ENCODE peak calls at places on chromosomes 4 and X, in nine cellular contexts. X is PC-9; E is tibial nerve; Y is fibroblast of lung; A is suprapubic skin; S is ovary; C is IMR-90; O is SJCRH30; J is CD4-positive, alpha-beta memory T cell. T is an unnamed sample.

GRCh38 chr4:139975830-139976272 is 178.1 kb downstream of the MAML3 start:
- DNase-seq in X (peak; percentile 27), E (peak; percentile 50), Y (peak; percentile 88), A (no peak), S (peak; percentile 30), C (peak; percentile 56), O (no peak), J (no peak), T (no peak)

GRCh38 chr4:160423879-160424451 is 1321.1 kb downstream of the RAPGEF2 start:
- DNase-seq in X (no peak), E (no peak), Y (peak; percentile 1), A (no peak), S (no peak), C (no peak), O (peak; percentile 2), J (no peak), T (no peak)

GRCh38 chr4:174217273-174218126 is 66.0 kb downstream of the FBXO8 start:
- DNase-seq in X (peak; percentile 4), E (no peak), Y (peak; percentile 52), A (no peak), S (peak; percentile 25), C (peak; percentile 37), O (no peak), J (peak; percentile 25), T (no peak)

GRCh38 chr4:186881521-186882220 is 158.0 kb upstream of the FAT1 start:
- DNase-seq in X (no peak), E (no peak), Y (peak; percentile 40), A (no peak), S (no peak), C (peak; percentile 67), O (no peak), J (no peak), T (no peak)

GRCh38 chr4:186726440-186727148 is 2.9 kb upstream of the FAT1 start:
- DNase-seq in X (peak; percentile 80), E (peak; percentile 53), Y (peak; percentile 79), A (no peak), S (peak; percentile 60), C (peak; percentile 80), O (peak; percentile 73), J (no peak), T (no peak)

GRCh38 chr4:182245541-182246245 is 2.5 kb downstream of the TENM3 start:
- DNase-seq in X (no peak), E (no peak), Y (peak; percentile 15), A (no peak), S (no peak), C (no peak), O (no peak), J (no peak), T (no peak)

GRCh38 chr4:147370473-147370872 is 110.4 kb upstream of the EDNRA start:
- DNase-seq in X (no peak), E (no peak), Y (no peak), A (no peak), S (no peak), C (peak; percentile 43), O (no peak), J (no peak), T (no peak)

GRCh38 chr4:61921890-61922289 is 721.8 kb downstream of the ADGRL3 start:
- DNase-seq in X (no peak), E (no peak), Y (no peak), A (no peak), S (no peak), C (no peak), O (no peak), J (no peak), T (no peak)

GRCh38 chrX:19625612-19626011 is 110.3 kb upstream of the MAP3K15 start:
- DNase-seq in X (peak; percentile 46), E (no peak), Y (no peak), A (no peak), S (no peak), C (no peak), O (no peak), J (peak; percentile 31), T (no peak)

GRCh38 chr4:155094421-155094820 is 114.0 kb upstream of the NPY2R start:
- DNase-seq in X (no peak), E (no peak), Y (no peak), A (no peak), S (no peak), C (no peak), O (no peak), J (no peak), T (no peak)

GRCh38 chr4:169397762-169398161 is 127.0 kb upstream of the SH3RF1 start:
- DNase-seq in X (no peak), E (no peak), Y (peak; percentile 65), A (no peak), S (no peak), C (peak; percentile 74), O (peak; percentile 12), J (no peak), T (no peak)

GRCh38 chrX:74286950-74287349 is 17.0 kb upstream of the ZCCHC13 start:
- DNase-seq in X (no peak), E (no peak), Y (peak; percentile 80), A (no peak), S (no peak), C (peak; percentile 85), O (peak; percentile 65), J (no peak), T (no peak)

GRCh38 chr4:86935499-86935832 is 655 bp downstream of the AFF1 start:
- DNase-seq in X (no peak), E (peak; percentile 33), Y (no peak), A (peak; percentile 81), S (no peak), C (no peak), O (no peak), J (no peak), T (no peak)

GRCh38 chrX:135520553-135521404 is at the start of gene INTS6L:
- DNase-seq in X (no peak), E (peak; percentile 88), Y (peak; percentile 89), A (peak; percentile 88), S (peak; percentile 75), C (peak; percentile 88), O (peak; percentile 91), J (peak; percentile 90), T (peak; percentile 92)

GRCh38 chrX:135520022-135520552 is 373 bp upstream of the INTS6L start:
- DNase-seq in X (no peak), E (no peak), Y (peak; percentile 52), A (no peak), S (no peak), C (peak; percentile 60), O (no peak), J (no peak), T (no peak)

GRCh38 chrX:135521405-135522131 is 1.1 kb downstream of the INTS6L start:
- DNase-seq in X (peak; percentile 22), E (peak; percentile 68), Y (peak; percentile 87), A (peak; percentile 85), S (peak; percentile 82), C (peak; percentile 85), O (peak; percentile 89), J (peak; percentile 86), T (peak; percentile 87)

GRCh38 chrX:135522132-135522530 is 1.7 kb downstream of the INTS6L start:
- DNase-seq in X (no peak), E (no peak), Y (no peak), A (no peak), S (no peak), C (no peak), O (no peak), J (no peak), T (no peak)

DNA sequence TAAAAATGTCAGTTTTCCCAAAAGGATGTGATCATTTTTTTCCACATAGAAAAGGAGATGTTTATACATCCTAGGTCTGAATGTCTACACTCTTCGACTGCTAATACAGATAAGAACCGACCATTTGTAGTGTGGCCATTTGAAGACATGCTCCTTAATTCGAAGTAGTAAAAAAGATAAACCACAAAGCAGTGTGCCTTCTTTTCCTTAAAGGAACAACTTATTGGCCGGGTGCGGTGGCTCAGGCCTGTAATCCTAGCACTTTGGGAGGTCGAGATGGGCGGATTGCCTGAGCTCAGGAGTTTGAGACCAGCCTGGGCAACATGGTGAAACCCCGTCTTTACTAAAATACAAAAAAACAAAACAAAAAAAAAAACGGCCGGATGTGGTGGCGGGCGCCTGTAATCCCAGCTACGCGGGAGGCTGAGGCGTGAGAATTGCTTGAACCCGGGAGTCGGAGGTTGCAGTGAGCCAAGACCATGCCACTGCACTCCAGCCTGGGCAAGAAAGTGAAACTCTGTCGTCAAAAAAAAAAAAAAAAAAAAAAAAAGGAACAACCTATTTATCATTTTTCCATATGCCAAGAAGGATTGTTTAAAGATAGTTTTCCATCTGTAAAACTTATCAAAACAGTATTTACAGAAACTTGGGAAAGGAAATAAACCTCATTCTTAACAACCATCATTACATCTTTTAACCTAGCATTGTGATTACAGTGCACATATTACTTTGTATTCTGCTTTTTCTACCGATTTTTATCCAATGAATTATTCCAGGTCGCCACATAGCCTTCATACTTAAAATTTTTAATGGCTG is 2.6 kb downstream of the INTS6L start:
- DNase-seq in X (no peak), E (no peak), Y (peak; percentile 0), A (no peak), S (no peak), C (no peak), O (no peak), J (no peak), T (no peak)
- H3K4me3 ChIP-seq in X (no peak overlapping the region), E (peak overlapping the region; percentile 88), Y (peak overlapping the region; percentile 69), A (peak overlapping the region; percentile 75), S (no peak overlapping the region), C (no peak overlapping the region), O (peak overlapping the region; percentile 78), J (peak overlapping the region; percentile 57), T (peak overlapping the region; percentile 50)

DNA sequence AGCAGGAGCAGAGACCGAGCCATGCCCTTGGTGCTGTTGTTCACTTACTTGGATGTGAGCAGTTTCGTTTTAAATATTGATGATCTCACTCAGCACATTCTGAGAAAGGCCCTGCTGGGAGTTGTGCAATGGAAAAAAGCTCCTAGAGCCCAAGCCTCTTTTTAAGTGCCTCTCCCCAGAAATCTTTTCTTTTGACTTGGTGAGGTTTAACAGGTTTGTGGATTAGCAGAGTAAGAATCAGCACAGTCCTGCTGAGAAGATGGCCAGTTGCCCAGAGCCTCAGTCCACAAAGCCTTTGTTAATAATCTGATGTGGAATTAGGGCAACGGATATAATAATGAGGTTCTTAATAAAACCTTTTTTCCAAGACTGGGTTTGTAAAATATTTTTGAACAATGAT is 157.5 kb upstream of the ATP6AP2 start:
- DNase-seq in X (no peak), E (no peak), Y (no peak), A (no peak), S (no peak), C (no peak), O (no peak), J (no peak), T (no peak)
- H3K4me1 ChIP-seq in X (no peaks in the 10 kb centered on the region), E (no peaks in the 10 kb centered on the region), Y (no peaks in the 10 kb centered on the region), A (no peaks in the 10 kb centered on the region), S (no peaks in the 10 kb centered on the region), C (no peaks in the 10 kb centered on the region), O (no peaks in the 10 kb centered on the region), J (peaks cover 10% of the 10 kb centered on the region), T (no peaks in the 10 kb centered on the region)

DNA sequence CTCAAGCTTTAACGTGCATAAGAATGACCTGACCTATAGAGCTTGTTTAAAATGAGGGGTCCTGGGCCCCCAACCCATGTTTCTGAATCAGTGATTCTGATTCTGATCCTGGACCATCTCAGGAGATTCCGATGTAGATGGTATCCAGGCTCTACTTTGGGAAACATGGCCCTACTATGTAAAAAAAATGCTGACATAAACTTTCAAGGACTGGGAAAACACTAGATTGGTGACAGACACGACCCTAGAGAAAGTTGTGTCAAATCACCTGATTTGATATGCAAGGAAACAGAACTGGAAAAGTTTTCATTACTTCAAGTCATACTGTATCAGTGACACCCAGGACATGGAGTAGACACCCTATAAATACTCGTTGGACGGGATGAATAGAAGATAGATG is 328.5 kb downstream of the HNRNPD start:
- DNase-seq in X (no peak), E (no peak), Y (no peak), A (no peak), S (no peak), C (no peak), O (no peak), J (no peak), T (no peak)
- H3K27me3 ChIP-seq in X (peaks cover 11% of the 10 kb centered on the region), E (peaks cover 5% of the 10 kb centered on the region), Y (peaks cover 6% of the 10 kb centered on the region), A (peaks cover 15% of the 10 kb centered on the region), S (no peaks in the 10 kb centered on the region), C (peaks cover 25% of the 10 kb centered on the region), O (peaks cover 33% of the 10 kb centered on the region), J (no peaks in the 10 kb centered on the region), T (no peaks in the 10 kb centered on the region)

GRCh38 chr4:156873776-156874175 is 97.8 kb downstream of the PDGFC start:
- DNase-seq in X (no peak), E (no peak), Y (no peak), A (no peak), S (no peak), C (no peak), O (no peak), J (no peak), T (no peak)
- H3K4me3 ChIP-seq in X (no peak overlapping the region), E (no peak overlapping the region), Y (no peak overlapping the region), A (no peak overlapping the region), S (no peak overlapping the region), C (no peak overlapping the region), O (no peak overlapping the region), J (no peak overlapping the region), T (no peak overlapping the region)

T was measured in naive thymus-derived CD4-positive, alpha-beta T cell.